ENCODE peak calls at places on chromosome 19, in six cellular contexts. Q, B, A, K, M and R are unnamed samples.

GRCh38 chr19:11485245-11485837 is 4.5 kb upstream of the ELAVL3 start:
- DNase-seq in B (no peak), Q (no peak), K (no peak), M (no peak), A (no peak), R (no peak)

GRCh38 chr19:18393836-18394235 is 3.6 kb downstream of the LRRC25 start:
- DNase-seq in A (no peak), M (no peak), B (no peak), Q (no peak), K (no peak), R (no peak)

GRCh38 chr19:13149628-13150186 is 468 bp downstream of the STX10 start:
- DNase-seq in K (peak), M (peak), A (no peak), B (no peak), Q (no peak), R (no peak)

GRCh38 chr19:10766049-10766623 is 48.3 kb downstream of the DNM2 start:
- DNase-seq in M (no peak), A (no peak), Q (no peak), K (no peak), B (no peak), R (no peak)

GRCh38 chr19:14096272-14096992 is 5.9 kb upstream of the SAMD1 start:
- DNase-seq in B (no peak), A (no peak), K (no peak), Q (no peak), M (no peak), R (no peak)

GRCh38 chr19:43763473-43763939 is 8.7 kb upstream of the SMG9 start:
- DNase-seq in A (no peak), B (no peak), Q (no peak), K (no peak), M (no peak), R (no peak)

GRCh38 chr19:7428651-7429113 is 60.2 kb downstream of the PEX11G start:
- DNase-seq in A (no peak), M (no peak), B (no peak), Q (no peak), K (no peak), R (no peak)

GRCh38 chr19:1777149-1777548 is 23.8 kb downstream of the ONECUT3 start:
- DNase-seq in Q (no peak), B (no peak), K (no peak), A (no peak), M (no peak), R (no peak)

GRCh38 chr19:3275583-3276340 is 51.3 kb downstream of the CELF5 start:
- DNase-seq in A (no peak), M (peak), K (peak), B (peak), Q (peak), R (peak)

GRCh38 chr19:15404780-15405211 is 14.0 kb downstream of the AKAP8L start:
- DNase-seq in B (no peak), A (no peak), K (no peak), Q (no peak), M (no peak), R (no peak)

GRCh38 chr19:54114340-54114826 is 1.1 kb downstream of the TFPT start:
- DNase-seq in B (no peak), K (peak), A (no peak), Q (no peak), M (no peak), R (no peak)

GRCh38 chr19:11767633-11768133 is 883 bp downstream of the ZNF441 start:
- DNase-seq in Q (no peak), A (no peak), M (no peak), K (peak), B (peak), R (no peak)

GRCh38 chr19:5030822-5031221 is 61.9 kb downstream of the KDM4B start:
- DNase-seq in K (no peak), M (no peak), Q (no peak), A (no peak), B (no peak), R (no peak)

GRCh38 chr19:51064534-51065220 is at the start of gene KLK13:
- DNase-seq in Q (no peak), M (peak), K (peak), A (no peak), B (no peak), R (peak)

GRCh38 chr19:43439183-43440063 is 24.7 kb downstream of the TEX101 start:
- DNase-seq in M (no peak), Q (no peak), K (no peak), B (peak), A (no peak), R (no peak)

GRCh38 chr19:51186323-51186722 is 38.6 kb upstream of the CD33 start:
- DNase-seq in Q (no peak), K (no peak), B (no peak), M (no peak), A (no peak), R (no peak)

GRCh38 chr19:5137571-5138124 is 168.7 kb downstream of the KDM4B start:
- DNase-seq in Q (no peak), K (no peak), B (no peak), M (peak), A (no peak), R (no peak)

GRCh38 chr19:11848594-11849263 is at the start of gene ZNF439:
- DNase-seq in M (peak), A (peak), K (peak), B (peak), Q (peak), R (peak)

GRCh38 chr19:19403373-19403901 is 2.0 kb upstream of the GATAD2A start:
- DNase-seq in Q (no peak), B (no peak), M (no peak), K (no peak), A (no peak), R (no peak)

GRCh38 chr19:31113250-31113685 is 236.0 kb downstream of the TSHZ3 start:
- DNase-seq in Q (no peak), M (no peak), A (no peak), K (no peak), B (no peak), R (no peak)

GRCh38 chr19:1254081-1254527 is 5.7 kb downstream of the MIDN start:
- DNase-seq in K (no peak), B (no peak), M (no peak), Q (no peak), A (no peak), R (no peak)

GRCh38 chr19:15419413-15420025 is 731 bp upstream of the AKAP8L start:
- DNase-seq in Q (no peak), A (no peak), K (no peak), M (no peak), B (no peak), R (no peak)

GRCh38 chr19:42352216-42352892 is 26.9 kb downstream of the MEGF8 start:
- DNase-seq in K (no peak), Q (no peak), A (no peak), B (no peak), M (no peak), R (no peak)

GRCh38 chr19:6668696-6669095 is 1.3 kb downstream of the TNFSF14 start:
- DNase-seq in M (no peak), B (no peak), A (no peak), K (no peak), Q (no peak), R (no peak)

GRCh38 chr19:13315495-13315894 is 165.3 kb downstream of the IER2 start:
- DNase-seq in Q (no peak), B (no peak), K (no peak), M (no peak), A (no peak), R (no peak)

GRCh38 chr19:46025825-46026224 is 3.0 kb upstream of the PGLYRP1 start:
- DNase-seq in Q (no peak), K (no peak), A (no peak), M (no peak), B (no peak), R (no peak)

GRCh38 chr19:27794444-27795042 is 1418.4 kb downstream of the UQCRFS1 start:
- DNase-seq in B (no peak), M (peak), A (no peak), Q (no peak), K (no peak), R (no peak)

GRCh38 chr19:45981350-45981749 is 7.7 kb upstream of the NOVA2 start:
- DNase-seq in B (no peak), M (no peak), K (no peak), Q (no peak), A (no peak), R (no peak)

GRCh38 chr19:13929340-13929739 is 8.9 kb downstream of the PODNL1 start:
- DNase-seq in M (no peak), Q (no peak), B (no peak), K (no peak), A (no peak), R (no peak)

GRCh38 chr19:19635313-19635702 is 7.3 kb upstream of the LPAR2 start:
- DNase-seq in A (no peak), M (no peak), Q (no peak), B (no peak), K (no peak), R (no peak)

GRCh38 chr19:16877581-16877980 is 11.2 kb upstream of the F2RL3 start:
- DNase-seq in B (no peak), Q (no peak), A (no peak), M (no peak), K (no peak), R (no peak)
- TF ChIP-seq CTCF in B (no peak), Q (no peak), A (no peak), M (no peak), K (no peak), R (no peak)

GRCh38 chr19:34662919-34663318 is 14.0 kb downstream of the SCGB2B2 start:
- DNase-seq in M (peak), K (no peak), Q (no peak), A (no peak), B (no peak), R (no peak)
- TF ChIP-seq CTCF in M (peak), K (no peak), Q (no peak), A (no peak), B (peak), R (no peak)

GRCh38 chr19:48613852-48614435 is 932 bp downstream of the FAM83E start:
- DNase-seq in K (no peak), M (no peak), Q (no peak), A (no peak), B (no peak), R (no peak)
- TF ChIP-seq CTCF in K (no peak), M (no peak), Q (no peak), A (no peak), B (no peak), R (no peak)

GRCh38 chr19:40933025-40933424 is 51.0 kb upstream of the CYP2A7 start:
- DNase-seq in A (no peak), B (no peak), M (peak), Q (no peak), K (no peak), R (no peak)
- TF ChIP-seq CTCF in A (no peak), B (no peak), M (no peak), Q (no peak), K (no peak), R (no peak)

DNA sequence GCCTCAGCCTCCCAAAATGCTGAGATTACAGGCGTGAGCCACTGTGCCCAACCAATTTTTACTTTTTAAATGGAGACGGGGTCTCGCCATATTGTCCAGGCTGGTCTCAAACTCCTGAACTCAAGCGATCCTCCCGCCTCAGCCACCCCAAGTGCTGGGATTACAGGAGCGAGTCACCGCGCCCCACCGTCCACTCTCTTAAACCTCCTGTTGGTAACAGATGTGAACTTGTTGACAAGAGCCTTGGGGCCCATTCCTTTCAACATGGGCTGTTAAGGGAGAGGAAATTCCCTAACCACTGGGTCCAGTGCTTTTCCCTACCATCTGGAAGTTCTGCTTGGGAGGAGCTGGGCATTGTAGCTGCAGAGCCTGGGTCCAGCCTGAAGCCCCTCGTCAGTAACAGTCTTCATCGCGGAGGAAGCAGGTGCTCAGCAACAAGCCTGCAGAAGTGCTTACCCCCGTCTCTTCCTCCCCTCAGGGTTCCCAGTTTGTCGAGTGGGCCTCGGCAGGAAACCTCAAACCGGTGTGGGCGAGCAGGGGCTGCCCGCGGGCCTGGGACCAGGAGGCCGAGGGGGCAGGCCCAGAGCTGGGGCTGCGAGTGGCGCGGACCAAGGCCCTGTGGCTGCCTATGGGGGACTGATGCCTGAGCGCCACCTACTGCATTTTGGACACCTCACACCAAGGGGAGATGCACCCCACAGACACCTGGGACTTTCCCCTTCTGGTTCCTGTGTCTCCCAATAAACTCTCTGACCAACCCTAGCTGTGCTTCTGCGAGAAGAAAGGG is 4.0 kb upstream of the FLT3LG start:
- DNase-seq in B (peak), Q (no peak), K (no peak), A (no peak), M (no peak), R (no peak)
- TF ChIP-seq CTCF in B (peak), Q (no peak), K (no peak), A (no peak), M (no peak), R (no peak)

GRCh38 chr19:44851427-44851826 is 5.3 kb downstream of the NECTIN2 start:
- DNase-seq in B (no peak), K (no peak), M (no peak), A (no peak), Q (no peak), R (no peak)

GRCh38 chr19:44857837-44858236 is 11.7 kb downstream of the NECTIN2 start:
- DNase-seq in B (no peak), Q (no peak), A (no peak), K (no peak), M (no peak), R (no peak)

GRCh38 chr19:44855606-44856005 is 9.5 kb downstream of the NECTIN2 start:
- DNase-seq in Q (no peak), B (no peak), M (no peak), K (no peak), A (no peak), R (no peak)

GRCh38 chr19:44850641-44851109 is 4.6 kb downstream of the NECTIN2 start:
- DNase-seq in A (no peak), Q (no peak), B (no peak), K (peak), M (no peak), R (no peak)

GRCh38 chr19:44856438-44857083 is 10.5 kb downstream of the NECTIN2 start:
- DNase-seq in M (no peak), B (no peak), Q (no peak), K (peak), A (no peak), R (no peak)
- TF ChIP-seq CTCF in M (no peak), B (no peak), Q (no peak), K (no peak), A (no peak), R (no peak)

GRCh38 chr19:38952395-38953165 is 21.8 kb downstream of the MRPS12 start:
- DNase-seq in K (no peak), B (no peak), Q (no peak), A (no peak), M (peak), R (no peak)
- TF ChIP-seq CTCF in K (no peak), B (peak), Q (no peak), A (no peak), M (peak), R (no peak)